ENCODE peak calls at places on chromosomes 4 and X, in eight cellular contexts. One of them, this sample, is unnamed.

GRCh38 chr4:176400816-176401461 is 81.2 kb downstream of the SPCS3 start:
- DNase-seq in fibroblast of lung: peak
- DNase-seq in Caco-2: no peak
- DNase-seq in hepatocyte: no peak
- DNase-seq in PC-3: peak
- DNase-seq in fibroblast of mammary gland: peak
- DNase-seq in H1: no peak
- DNase-seq in kidney epithelial cell: no peak
- DNase-seq in this sample: peak

GRCh38 chr4:41644288-41644914 is 104.1 kb downstream of the PHOX2B start:
- DNase-seq in fibroblast of lung: peak
- DNase-seq in Caco-2: peak
- DNase-seq in hepatocyte: peak
- DNase-seq in PC-3: no peak
- DNase-seq in fibroblast of mammary gland: peak
- DNase-seq in H1: peak
- DNase-seq in kidney epithelial cell: no peak
- DNase-seq in this sample: no peak

GRCh38 chr4:110198472-110199419 is at the start of gene ELOVL6:
- DNase-seq in fibroblast of lung: peak
- DNase-seq in Caco-2: peak
- DNase-seq in hepatocyte: peak
- DNase-seq in PC-3: peak
- DNase-seq in fibroblast of mammary gland: peak
- DNase-seq in H1: peak
- DNase-seq in kidney epithelial cell: no peak
- DNase-seq in this sample: no peak

GRCh38 chrX:72352786-72353185 is 47.1 kb upstream of the CITED1 start:
- DNase-seq in fibroblast of lung: no peak
- DNase-seq in Caco-2: no peak
- DNase-seq in hepatocyte: no peak
- DNase-seq in PC-3: no peak
- DNase-seq in fibroblast of mammary gland: no peak
- DNase-seq in H1: no peak
- DNase-seq in kidney epithelial cell: no peak
- DNase-seq in this sample: no peak

GRCh38 chr4:32569844-32570243 is 1849.7 kb downstream of the PCDH7 start:
- DNase-seq in fibroblast of lung: no peak
- DNase-seq in Caco-2: no peak
- DNase-seq in hepatocyte: no peak
- DNase-seq in PC-3: no peak
- DNase-seq in fibroblast of mammary gland: no peak
- DNase-seq in H1: no peak
- DNase-seq in kidney epithelial cell: no peak
- DNase-seq in this sample: no peak

GRCh38 chrX:107878106-107878505 is 52.4 kb downstream of the MID2 start:
- DNase-seq in fibroblast of lung: no peak
- DNase-seq in Caco-2: no peak
- DNase-seq in hepatocyte: no peak
- DNase-seq in PC-3: no peak
- DNase-seq in fibroblast of mammary gland: no peak
- DNase-seq in H1: no peak
- DNase-seq in kidney epithelial cell: no peak
- DNase-seq in this sample: no peak

GRCh38 chr4:17701146-17701859 is 80.1 kb downstream of the FAM184B start:
- DNase-seq in fibroblast of lung: no peak
- DNase-seq in Caco-2: no peak
- DNase-seq in hepatocyte: no peak
- DNase-seq in PC-3: peak
- DNase-seq in fibroblast of mammary gland: no peak
- DNase-seq in H1: peak
- DNase-seq in kidney epithelial cell: no peak
- DNase-seq in this sample: no peak

GRCh38 chr4:163553146-163553545 is 58.7 kb downstream of the TMA16 start:
- DNase-seq in fibroblast of lung: no peak
- DNase-seq in Caco-2: no peak
- DNase-seq in hepatocyte: no peak
- DNase-seq in PC-3: no peak
- DNase-seq in fibroblast of mammary gland: no peak
- DNase-seq in H1: no peak
- DNase-seq in kidney epithelial cell: no peak
- DNase-seq in this sample: no peak

GRCh38 chr4:16875487-16875886 is 23.0 kb downstream of the LDB2 start:
- DNase-seq in fibroblast of lung: peak
- DNase-seq in Caco-2: no peak
- DNase-seq in hepatocyte: peak
- DNase-seq in PC-3: no peak
- DNase-seq in fibroblast of mammary gland: peak
- DNase-seq in H1: no peak
- DNase-seq in kidney epithelial cell: no peak
- DNase-seq in this sample: peak

GRCh38 chr4:1375761-1376322 is 28.8 kb downstream of the UVSSA start:
- DNase-seq in fibroblast of lung: no peak
- DNase-seq in Caco-2: no peak
- DNase-seq in hepatocyte: no peak
- DNase-seq in PC-3: no peak
- DNase-seq in fibroblast of mammary gland: no peak
- DNase-seq in H1: no peak
- DNase-seq in kidney epithelial cell: no peak
- DNase-seq in this sample: no peak

GRCh38 chr4:169115897-169116254 is 105.8 kb upstream of the CBR4 start:
- DNase-seq in fibroblast of lung: peak
- DNase-seq in Caco-2: peak
- DNase-seq in hepatocyte: peak
- DNase-seq in PC-3: peak
- DNase-seq in fibroblast of mammary gland: peak
- DNase-seq in H1: no peak
- DNase-seq in kidney epithelial cell: peak
- DNase-seq in this sample: peak

GRCh38 chrX:24317567-24317966 is 3.7 kb upstream of the SUPT20HL2 start:
- DNase-seq in fibroblast of lung: no peak
- DNase-seq in Caco-2: no peak
- DNase-seq in hepatocyte: no peak
- DNase-seq in PC-3: no peak
- DNase-seq in fibroblast of mammary gland: no peak
- DNase-seq in H1: no peak
- DNase-seq in kidney epithelial cell: no peak
- DNase-seq in this sample: no peak

GRCh38 chrX:107857815-107858214 is 32.1 kb downstream of the MID2 start:
- DNase-seq in fibroblast of lung: no peak
- DNase-seq in Caco-2: peak
- DNase-seq in hepatocyte: peak
- DNase-seq in PC-3: no peak
- DNase-seq in fibroblast of mammary gland: no peak
- DNase-seq in H1: no peak
- DNase-seq in kidney epithelial cell: no peak
- DNase-seq in this sample: no peak

GRCh38 chr4:77050962-77051361 is 24.8 kb downstream of the CCNI start:
- DNase-seq in fibroblast of lung: no peak
- DNase-seq in Caco-2: no peak
- DNase-seq in hepatocyte: no peak
- DNase-seq in PC-3: no peak
- DNase-seq in fibroblast of mammary gland: no peak
- DNase-seq in H1: no peak
- DNase-seq in kidney epithelial cell: no peak
- DNase-seq in this sample: no peak

GRCh38 chr4:6641971-6642320 is 1.5 kb downstream of the MRFAP1 start:
- DNase-seq in fibroblast of lung: no peak
- DNase-seq in Caco-2: no peak
- DNase-seq in hepatocyte: no peak
- DNase-seq in PC-3: no peak
- DNase-seq in fibroblast of mammary gland: no peak
- DNase-seq in H1: no peak
- DNase-seq in kidney epithelial cell: no peak
- DNase-seq in this sample: no peak

GRCh38 chr4:116020141-116020722 is 906.8 kb upstream of the NDST4 start:
- DNase-seq in fibroblast of lung: no peak
- DNase-seq in Caco-2: no peak
- DNase-seq in hepatocyte: no peak
- DNase-seq in PC-3: no peak
- DNase-seq in fibroblast of mammary gland: no peak
- DNase-seq in H1: no peak
- DNase-seq in kidney epithelial cell: no peak
- DNase-seq in this sample: no peak

GRCh38 chr4:16897991-16898827 is at the start of gene LDB2:
- DNase-seq in fibroblast of lung: peak
- DNase-seq in Caco-2: no peak
- DNase-seq in hepatocyte: peak
- DNase-seq in PC-3: no peak
- DNase-seq in fibroblast of mammary gland: peak
- DNase-seq in H1: peak
- DNase-seq in kidney epithelial cell: no peak
- DNase-seq in this sample: peak

GRCh38 chr4:973431-974397 is at the start of gene DGKQ:
- DNase-seq in fibroblast of lung: peak
- DNase-seq in Caco-2: peak
- DNase-seq in hepatocyte: peak
- DNase-seq in PC-3: peak
- DNase-seq in fibroblast of mammary gland: peak
- DNase-seq in H1: peak
- DNase-seq in kidney epithelial cell: no peak
- DNase-seq in this sample: no peak

GRCh38 chr4:26466871-26467270 is 23.4 kb downstream of the CCKAR start:
- DNase-seq in fibroblast of lung: no peak
- DNase-seq in Caco-2: no peak
- DNase-seq in hepatocyte: no peak
- DNase-seq in PC-3: no peak
- DNase-seq in fibroblast of mammary gland: no peak
- DNase-seq in H1: no peak
- DNase-seq in kidney epithelial cell: no peak
- DNase-seq in this sample: no peak
- TF ChIP-seq CTCF in fibroblast of lung: no peak
- TF ChIP-seq CTCF in Caco-2: no peak
- TF ChIP-seq CTCF in hepatocyte: no peak
- TF ChIP-seq CTCF in PC-3: no peak
- TF ChIP-seq CTCF in fibroblast of mammary gland: no peak
- TF ChIP-seq CTCF in H1: no peak
- TF ChIP-seq CTCF in kidney epithelial cell: no peak
- TF ChIP-seq CTCF in this sample: no peak

GRCh38 chr4:15690020-15690809 is 8.6 kb downstream of the FAM200B start:
- DNase-seq in fibroblast of lung: peak
- DNase-seq in Caco-2: peak
- DNase-seq in hepatocyte: peak
- DNase-seq in PC-3: peak
- DNase-seq in fibroblast of mammary gland: peak
- DNase-seq in H1: no peak
- DNase-seq in kidney epithelial cell: peak
- DNase-seq in this sample: peak
- H3K4me3 ChIP-seq in fibroblast of lung: no peak
- H3K4me3 ChIP-seq in Caco-2: no peak
- H3K4me3 ChIP-seq in hepatocyte: no peak
- H3K4me3 ChIP-seq in PC-3: no peak
- H3K4me3 ChIP-seq in fibroblast of mammary gland: no peak
- H3K4me3 ChIP-seq in H1: no peak
- H3K4me3 ChIP-seq in kidney epithelial cell: no peak
- H3K4me3 ChIP-seq in this sample: no peak

GRCh38 chr4:106691749-106692148 is 323.2 kb upstream of the GIMD1 start:
- DNase-seq in fibroblast of lung: no peak
- DNase-seq in Caco-2: peak
- DNase-seq in hepatocyte: no peak
- DNase-seq in PC-3: no peak
- DNase-seq in fibroblast of mammary gland: peak
- DNase-seq in H1: no peak
- DNase-seq in kidney epithelial cell: no peak
- DNase-seq in this sample: no peak
- TF ChIP-seq CTCF in fibroblast of lung: no peak
- TF ChIP-seq CTCF in Caco-2: peak
- TF ChIP-seq CTCF in hepatocyte: peak
- TF ChIP-seq CTCF in PC-3: peak
- TF ChIP-seq CTCF in fibroblast of mammary gland: peak
- TF ChIP-seq CTCF in H1: no peak
- TF ChIP-seq CTCF in kidney epithelial cell: no peak
- TF ChIP-seq CTCF in this sample: no peak

GRCh38 chrX:1528186-1528883 is 8.7 kb downstream of the P2RY8 start:
- DNase-seq in fibroblast of lung: no peak
- DNase-seq in Caco-2: no peak
- DNase-seq in hepatocyte: no peak
- DNase-seq in PC-3: no peak
- DNase-seq in fibroblast of mammary gland: no peak
- DNase-seq in H1: peak
- DNase-seq in kidney epithelial cell: no peak
- DNase-seq in this sample: no peak

GRCh38 chrX:1525583-1526355 is 11.2 kb downstream of the P2RY8 start:
- DNase-seq in fibroblast of lung: no peak
- DNase-seq in Caco-2: no peak
- DNase-seq in hepatocyte: no peak
- DNase-seq in PC-3: no peak
- DNase-seq in fibroblast of mammary gland: no peak
- DNase-seq in H1: no peak
- DNase-seq in kidney epithelial cell: no peak
- DNase-seq in this sample: no peak

GRCh38 chrX:1527457-1527856 is 9.5 kb downstream of the P2RY8 start:
- DNase-seq in fibroblast of lung: no peak
- DNase-seq in Caco-2: no peak
- DNase-seq in hepatocyte: no peak
- DNase-seq in PC-3: no peak
- DNase-seq in fibroblast of mammary gland: no peak
- DNase-seq in H1: no peak
- DNase-seq in kidney epithelial cell: no peak
- DNase-seq in this sample: no peak

GRCh38 chrX:1526565-1526964 is 10.4 kb downstream of the P2RY8 start:
- DNase-seq in fibroblast of lung: no peak
- DNase-seq in Caco-2: no peak
- DNase-seq in hepatocyte: no peak
- DNase-seq in PC-3: no peak
- DNase-seq in fibroblast of mammary gland: no peak
- DNase-seq in H1: no peak
- DNase-seq in kidney epithelial cell: no peak
- DNase-seq in this sample: no peak

DNA sequence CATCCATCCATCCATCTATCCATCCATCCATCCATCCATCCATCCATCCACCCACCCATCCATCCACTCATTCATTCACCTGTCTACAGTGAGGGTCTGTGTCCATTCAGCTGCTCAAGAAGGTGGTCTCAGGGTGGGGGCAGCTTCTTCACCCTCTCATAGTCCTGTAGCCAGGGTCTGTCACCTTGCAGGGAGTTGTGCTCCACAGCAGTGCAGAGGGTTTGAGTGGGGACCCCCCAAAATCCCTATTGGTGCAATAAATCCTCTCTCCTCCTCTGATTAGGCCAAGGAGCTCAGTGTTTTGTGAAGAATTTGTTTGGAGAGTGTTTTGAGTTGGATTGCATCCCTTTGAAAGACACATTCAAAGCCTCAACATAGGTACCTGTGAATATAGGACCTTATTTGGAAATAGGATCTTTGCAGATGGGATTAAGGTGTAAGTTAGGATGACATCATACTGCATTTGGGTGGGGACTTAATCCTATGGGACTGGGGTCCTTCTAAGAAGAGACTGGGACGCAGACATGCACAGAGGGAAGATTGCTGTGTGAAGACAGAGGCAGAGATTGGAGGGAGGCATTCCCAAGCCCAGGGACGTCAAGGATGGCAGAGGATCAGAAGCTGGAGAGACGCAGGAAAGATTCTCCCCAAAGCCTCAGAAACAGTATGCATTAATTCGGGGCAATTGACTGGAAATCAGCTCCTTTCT is 12.0 kb downstream of the P2RY8 start:
- DNase-seq in fibroblast of lung: no peak
- DNase-seq in Caco-2: no peak
- DNase-seq in hepatocyte: no peak
- DNase-seq in PC-3: no peak
- DNase-seq in fibroblast of mammary gland: no peak
- DNase-seq in H1: no peak
- DNase-seq in kidney epithelial cell: no peak
- DNase-seq in this sample: no peak
- H3K4me3 ChIP-seq in fibroblast of lung: no peak
- H3K4me3 ChIP-seq in Caco-2: no peak
- H3K4me3 ChIP-seq in hepatocyte: no peak
- H3K4me3 ChIP-seq in PC-3: no peak
- H3K4me3 ChIP-seq in fibroblast of mammary gland: no peak
- H3K4me3 ChIP-seq in H1: no peak
- H3K4me3 ChIP-seq in kidney epithelial cell: no peak
- H3K4me3 ChIP-seq in this sample: no peak

This sample was measured in BJ.